ENCODE peak calls at places on chromosomes 5 and 9, in five cellular contexts. R is Karpas-422, W is ELR, S is IMR-90, X is substantia nigra. I is an unnamed sample.

GRCh38 chr5:33828611-33829286 is 63.0 kb downstream of the ADAMTS12 start:
- DNase-seq in X (no peak), W (peak), S (no peak), R (no peak), I (no peak)

GRCh38 chr5:72356361-72356760 is 36.2 kb downstream of the PTCD2 start:
- DNase-seq in X (no peak), R (no peak), W (no peak), S (no peak), I (no peak)

GRCh38 chr9:28073278-28073677 is 500.0 kb upstream of the C9orf72 start:
- DNase-seq in R (peak), W (peak), S (peak), X (no peak), I (no peak)

GRCh38 chr9:91047993-91048607 is 246.5 kb downstream of the SYK start:
- DNase-seq in W (peak), R (no peak), S (peak), X (no peak), I (no peak)

GRCh38 chr5:124910354-124911016 is 164.0 kb upstream of the ZNF608 start:
- DNase-seq in X (no peak), R (no peak), S (no peak), W (no peak), I (no peak)

GRCh38 chr9:83285836-83286235 is 222.9 kb upstream of the RASEF start:
- DNase-seq in R (no peak), X (no peak), S (no peak), W (no peak), I (no peak)

GRCh38 chr9:127923771-127924170 is 6.8 kb downstream of the PIP5KL1 start:
- DNase-seq in S (peak), X (no peak), R (no peak), W (peak), I (no peak)

GRCh38 chr5:78003914-78004313 is 227.8 kb upstream of the TBCA start:
- DNase-seq in S (no peak), R (no peak), W (peak), X (no peak), I (no peak)

GRCh38 chr9:86741311-86742215 is 205.7 kb downstream of the GAS1 start:
- DNase-seq in S (peak), X (no peak), W (peak), R (no peak), I (no peak)

GRCh38 chr9:92740446-92740961 is 24.1 kb downstream of the BICD2 start:
- DNase-seq in W (no peak), X (no peak), R (no peak), S (no peak), I (no peak)

GRCh38 chr9:105128908-105129307 is 115.5 kb upstream of the SLC44A1 start:
- DNase-seq in X (no peak), R (no peak), S (no peak), W (no peak), I (no peak)

GRCh38 chr9:122200960-122201635 is 27.7 kb downstream of the LHX6 start:
- DNase-seq in X (no peak), R (no peak), W (peak), S (peak), I (no peak)

GRCh38 chr5:147554285-147554817 is 44.5 kb upstream of the DPYSL3 start:
- DNase-seq in S (peak), X (no peak), W (peak), R (no peak), I (no peak)

GRCh38 chr9:7970666-7971335 is 171.2 kb upstream of the DMAC1 start:
- DNase-seq in R (no peak), X (no peak), S (no peak), W (no peak), I (no peak)

GRCh38 chr9:128819716-128820664 is 1.7 kb downstream of the ENDOG start:
- DNase-seq in X (no peak), W (peak), R (no peak), S (no peak), I (no peak)

GRCh38 chr9:34796924-34797323 is 87.0 kb upstream of the CCL21 start:
- DNase-seq in S (no peak), X (no peak), R (no peak), W (no peak), I (no peak)

GRCh38 chr5:37054391-37054790 is 177.8 kb downstream of the NIPBL start:
- DNase-seq in X (no peak), R (no peak), W (no peak), S (no peak), I (no peak)

GRCh38 chr5:1088726-1089125 is 23.1 kb downstream of the SLC12A7 start:
- DNase-seq in S (no peak), W (no peak), X (no peak), R (no peak), I (no peak)

GRCh38 chr5:61582421-61582820 is 250.4 kb downstream of the ZSWIM6 start:
- DNase-seq in R (no peak), S (no peak), X (no peak), W (no peak), I (no peak)

GRCh38 chr9:129141066-129142041 is 30.1 kb downstream of the PTPA start:
- DNase-seq in S (peak), W (peak), X (peak), R (peak), I (no peak)

GRCh38 chr5:91025449-91025848 is 357.7 kb downstream of the ARRDC3 start:
- DNase-seq in R (no peak), S (no peak), W (no peak), X (no peak), I (no peak)

GRCh38 chr9:116639251-116639741 is 47.8 kb upstream of the TRIM32 start:
- DNase-seq in R (no peak), X (no peak), S (peak), W (peak), I (no peak)

GRCh38 chr5:13664377-13664776 is 280.1 kb downstream of the DNAH5 start:
- DNase-seq in S (peak), X (no peak), W (peak), R (no peak), I (no peak)

I was measured in effector CD8-positive, alpha-beta T cell.